ENCODE peak calls at places on chromosomes 5 and 9, in four cellular contexts. R is GM12878, Y is SK-N-SH, O is H1. Q is an unnamed sample.

GRCh38 chr5:23013395-23013994 is 160.4 kb upstream of the CDH12 start:
- DNase-seq in R (no peak), O (no peak), Y (no peak), Q (no peak)

GRCh38 chr5:149658299-149658698 is 71.8 kb upstream of the PPARGC1B start:
- DNase-seq in Y (no peak), R (no peak), O (no peak), Q (no peak)

GRCh38 chr9:4463824-4464223 is 26.4 kb upstream of the SLC1A1 start:
- DNase-seq in O (no peak), Y (no peak), R (no peak), Q (no peak)

GRCh38 chr9:129885018-129885669 is 49.9 kb downstream of the USP20 start:
- DNase-seq in Y (no peak), R (peak; percentile 20), O (peak; percentile 71), Q (peak; percentile 67)

GRCh38 chr5:61332369-61332745 is 299 bp downstream of the ZSWIM6 start:
- DNase-seq in R (no peak), O (no peak), Y (peak; percentile 52), Q (no peak)

GRCh38 chr9:105978336-105978735 is 284.0 kb downstream of the TMEM38B start:
- DNase-seq in O (no peak), R (no peak), Y (no peak), Q (no peak)

GRCh38 chr5:130923543-130924159 is 241.4 kb downstream of the HINT1 start:
- DNase-seq in O (no peak), Y (no peak), R (no peak), Q (no peak)

GRCh38 chr9:111036068-111036789 is 2.0 kb downstream of the LPAR1 start:
- DNase-seq in R (no peak), O (peak; percentile 78), Y (peak; percentile 69), Q (no peak)

GRCh38 chr5:154477382-154478223 is 424 bp downstream of the HAND1 start:
- DNase-seq in R (no peak), Y (no peak), O (peak; percentile 74), Q (no peak)

GRCh38 chr9:74498616-74499095 is 1.5 kb downstream of the RORB start:
- DNase-seq in Y (no peak), R (no peak), O (peak; percentile 71), Q (no peak)

GRCh38 chr5:150215978-150216944 is 26.4 kb downstream of the SLC6A7 start:
- DNase-seq in R (no peak), O (no peak), Y (no peak), Q (no peak)

GRCh38 chr5:177457239-177458121 is 10.9 kb downstream of the PRR7 start:
- DNase-seq in Y (peak; percentile 92), R (peak; percentile 66), O (peak; percentile 90), Q (peak; percentile 92)

GRCh38 chr5:133778636-133779035 is 166.3 kb upstream of the FSTL4 start:
- DNase-seq in O (no peak), R (no peak), Y (no peak), Q (no peak)

GRCh38 chr9:109466623-109467590 is 31.2 kb downstream of the PTPN3 start:
- DNase-seq in O (no peak), R (no peak), Y (no peak), Q (no peak)

GRCh38 chr9:116317503-116317902 is 163.9 kb downstream of the PAPPA start:
- DNase-seq in O (no peak), Y (no peak), R (no peak), Q (no peak)

GRCh38 chr9:91239367-91240111 is 122.2 kb downstream of the AUH start:
- DNase-seq in Y (no peak), R (no peak), O (no peak), Q (no peak)

GRCh38 chr9:35348109-35348508 is 141.8 kb upstream of the RUSC2 start:
- DNase-seq in R (no peak), O (no peak), Y (no peak), Q (no peak)

GRCh38 chr9:135355466-135356420 is 123.8 kb upstream of the PPP1R26 start:
- DNase-seq in R (no peak), O (no peak), Y (no peak), Q (no peak)

GRCh38 chr5:172658869-172659513 is 17.9 kb downstream of the NEURL1B start:
- DNase-seq in R (no peak), Y (peak; percentile 67), O (no peak), Q (no peak)

GRCh38 chr5:147140558-147140957 is 94.3 kb upstream of the STK32A start:
- DNase-seq in R (no peak), O (no peak), Y (no peak), Q (no peak)

GRCh38 chr5:67878911-67879310 is 336.6 kb upstream of the PIK3R1 start:
- DNase-seq in O (no peak), R (no peak), Y (no peak), Q (no peak)

GRCh38 chr5:60945760-60946253 is 802 bp downstream of the NDUFAF2 start:
- DNase-seq in R (peak; percentile 11), O (no peak), Y (peak; percentile 30), Q (peak; percentile 21)

GRCh38 chr9:91101598-91102168 is 260.0 kb downstream of the AUH start:
- DNase-seq in R (no peak), O (no peak), Y (no peak), Q (no peak)

GRCh38 chr9:133768859-133769510 is 30.8 kb upstream of the SARDH start:
- DNase-seq in O (peak; percentile 63), R (no peak), Y (no peak), Q (peak; percentile 53)

GRCh38 chr5:34959323-34959722 is 30.0 kb downstream of the DNAJC21 start:
- DNase-seq in O (no peak), R (peak; percentile 63), Y (no peak), Q (peak; percentile 31)

GRCh38 chr9:127418037-127418471 is 6.1 kb upstream of the ZNF79 start:
- DNase-seq in Y (peak; percentile 53), O (peak; percentile 83), R (no peak), Q (peak; percentile 52)

GRCh38 chr5:119614838-119615237 is 14.5 kb upstream of the FAM170A start:
- DNase-seq in R (no peak), O (no peak), Y (no peak), Q (no peak)

GRCh38 chr9:137757613-137758029 is 120.0 kb upstream of the CACNA1B start:
- DNase-seq in O (no peak), R (peak; percentile 69), Y (no peak), Q (no peak)

GRCh38 chr9:137757139-137757538 is 120.4 kb upstream of the CACNA1B start:
- DNase-seq in R (no peak), Y (peak; percentile 51), O (no peak), Q (no peak)

GRCh38 chr9:137759649-137760321 is 117.8 kb upstream of the CACNA1B start:
- DNase-seq in Y (no peak), R (no peak), O (no peak), Q (peak; percentile 11)

GRCh38 chr9:137759117-137759516 is 118.5 kb upstream of the CACNA1B start:
- DNase-seq in O (no peak), Y (no peak), R (peak; percentile 69), Q (no peak)

DNA sequence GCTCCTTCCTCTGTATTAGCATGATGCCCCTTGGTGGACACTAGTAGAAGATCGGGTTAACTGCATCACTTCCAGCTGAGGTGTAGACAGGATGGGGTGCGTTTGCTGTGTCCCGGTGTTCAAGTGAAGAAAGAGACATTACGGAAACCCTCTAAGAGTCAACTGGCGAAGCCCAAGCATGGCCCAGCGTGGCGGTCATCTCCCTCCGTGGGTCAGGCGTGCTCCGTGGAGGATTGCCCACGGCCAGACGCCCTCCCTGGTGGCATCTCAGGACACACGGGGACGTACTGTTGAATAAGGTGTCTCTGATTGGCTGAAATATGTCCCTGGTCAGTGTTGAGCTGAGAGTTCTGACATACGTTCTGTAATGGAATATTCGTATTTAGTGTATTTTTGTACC is 119.5 kb upstream of the CACNA1B start:
- DNase-seq in O (no peak), R (no peak), Y (no peak), Q (no peak)
- TF ChIP-seq NRF1 in O (no peak), R (no peak), Y (no peak), Q (no peak)

GRCh38 chr5:78112931-78113330 is 181.6 kb downstream of the AP3B1 start:
- DNase-seq in O (no peak), Y (no peak), R (no peak), Q (no peak)

GRCh38 chr5:78108564-78108963 is 185.9 kb downstream of the AP3B1 start:
- DNase-seq in O (no peak), R (no peak), Y (no peak), Q (no peak)

GRCh38 chr5:78113689-78114088 is 180.8 kb downstream of the AP3B1 start:
- DNase-seq in O (no peak), Y (peak; percentile 9), R (no peak), Q (no peak)

GRCh38 chr5:78109891-78110324 is 184.6 kb downstream of the AP3B1 start:
- DNase-seq in R (peak; percentile 35), Y (no peak), O (no peak), Q (no peak)
- TF ChIP-seq NRF1 in R (no peak), Y (no peak), O (no peak), Q (no peak)

DNA sequence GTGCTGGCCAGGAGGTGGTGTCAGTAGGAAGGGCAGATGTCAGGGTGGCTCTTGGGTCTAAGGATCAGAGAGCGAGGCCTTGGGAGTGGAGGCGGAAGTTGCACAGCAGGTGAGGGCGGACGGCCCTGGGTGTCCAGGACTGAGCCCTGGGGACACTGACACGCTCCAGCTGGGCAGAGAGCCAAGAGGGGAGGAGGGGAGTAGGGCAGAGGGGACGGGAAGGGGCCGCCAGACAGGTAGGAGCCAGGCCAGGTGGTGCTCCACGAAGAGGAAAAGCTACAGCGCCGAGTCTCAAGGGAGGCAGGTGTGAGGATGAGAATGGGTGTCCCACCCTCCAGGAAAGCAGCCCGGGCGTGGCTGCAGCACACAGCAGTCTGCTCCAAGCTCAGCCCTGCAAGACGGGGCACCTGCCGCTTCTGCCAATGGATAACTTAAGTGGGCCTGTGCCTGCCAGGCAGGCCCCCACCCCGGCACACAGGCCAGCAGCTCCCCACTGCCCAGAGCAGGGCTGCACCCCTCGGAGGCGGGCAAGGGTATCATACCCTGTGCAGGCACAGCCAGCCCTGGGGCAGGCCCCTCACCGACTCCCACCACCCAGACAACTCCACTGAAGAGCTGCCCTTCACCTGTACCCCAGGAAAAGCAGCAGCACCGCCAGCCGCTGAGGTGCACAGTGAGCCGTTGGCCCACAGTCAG is 4.9 kb downstream of the TPRN start:
- DNase-seq in Y (no peak), O (no peak), R (no peak), Q (no peak)
- TF ChIP-seq NRF1 in Y (no peak), O (no peak), R (no peak), Q (no peak)

DNA sequence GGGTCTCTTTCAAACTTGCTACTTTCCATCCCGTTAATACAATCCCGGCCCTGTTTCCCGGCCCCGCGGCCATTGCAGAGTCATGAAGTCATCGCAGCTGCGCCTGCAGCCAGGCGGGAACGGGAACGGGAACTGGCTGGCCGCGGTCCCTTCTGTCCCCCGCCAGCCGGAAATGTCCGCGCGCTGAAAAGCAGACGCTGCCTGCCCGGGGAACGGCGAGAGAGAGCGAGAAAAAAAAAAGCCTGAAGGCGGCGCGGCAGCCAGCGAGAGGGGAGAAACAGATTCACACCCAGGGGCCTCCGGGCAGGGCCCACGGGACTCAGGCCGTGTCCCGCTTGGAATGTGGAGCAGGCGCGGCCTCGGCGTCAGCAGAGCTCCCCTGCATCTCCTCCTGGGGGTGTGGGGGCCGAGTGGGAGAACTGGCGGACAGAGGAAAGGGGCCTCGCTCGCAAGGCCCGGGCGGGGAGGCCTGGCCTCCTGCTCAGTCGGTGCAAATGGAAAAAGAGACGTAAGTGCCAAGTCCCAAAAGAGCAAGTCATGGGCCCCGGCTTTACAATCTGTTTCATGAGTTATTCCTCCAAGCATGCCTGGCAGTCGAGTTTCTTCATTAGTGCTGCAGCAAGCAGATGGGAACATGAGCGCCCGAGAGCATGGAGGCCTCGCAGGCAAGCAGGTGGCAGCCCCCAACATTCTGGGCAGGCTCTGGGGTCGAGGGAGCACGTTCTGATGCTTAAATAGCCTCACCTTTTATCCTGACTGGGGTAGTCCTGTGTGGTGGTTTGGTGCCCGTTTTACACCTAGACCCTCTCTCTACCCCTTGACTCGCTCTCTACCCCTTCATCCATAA is 201.3 kb upstream of the GAS1 start:
- DNase-seq in Y (peak; percentile 81), O (peak; percentile 79), R (no peak), Q (peak; percentile 16)
- TF ChIP-seq NRF1 in Y (no peak), O (no peak), R (no peak), Q (no peak)